ENCODE peak calls at places on chromosomes 16 and 17, in eight cellular contexts. N is glutamatergic neuron, M is thoracic aorta, Q is A549, O is SK-N-SH, J is AG04449, E is esophagus muscularis mucosa, F is left lung. K is an unnamed sample.

GRCh38 chr17:31190351-31190750 is 95.6 kb downstream of the NF1 start:
- DNase-seq in N (no peak), M (no peak), Q (no peak), O (no peak), J (no peak), E (no peak), F (no peak), K (no peak)

GRCh38 chr16:53501216-53501859 is 1.7 kb downstream of the AKTIP start:
- DNase-seq in N (no peak), M (no peak), Q (no peak), O (no peak), J (no peak), E (peak), F (no peak), K (no peak)

GRCh38 chr16:25893332-25893731 is 201.6 kb downstream of the HS3ST4 start:
- DNase-seq in N (no peak), M (no peak), Q (no peak), O (no peak), J (no peak), E (no peak), F (no peak), K (no peak)

GRCh38 chr16:85978291-85978775 is 79.4 kb downstream of the IRF8 start:
- DNase-seq in N (no peak), M (no peak), Q (no peak), O (no peak), J (no peak), E (no peak), F (no peak), K (no peak)

GRCh38 chr17:28811594-28812135 is 30.9 kb downstream of the FAM222B start:
- DNase-seq in N (no peak), M (no peak), Q (peak), O (peak), J (no peak), E (no peak), F (no peak), K (peak)

GRCh38 chr17:57255182-57255775 is 1.0 kb upstream of the MSI2 start:
- DNase-seq in N (no peak), M (no peak), Q (no peak), O (no peak), J (no peak), E (no peak), F (no peak), K (no peak)

GRCh38 chr17:49748791-49749190 is 15.1 kb downstream of the FAM117A start:
- DNase-seq in N (no peak), M (no peak), Q (no peak), O (no peak), J (no peak), E (no peak), F (no peak), K (no peak)

GRCh38 chr16:81026429-81026828 is 9.2 kb upstream of the ATMIN start:
- DNase-seq in N (no peak), M (no peak), Q (no peak), O (no peak), J (no peak), E (no peak), F (no peak), K (no peak)

GRCh38 chr17:81207610-81208581 is 14.9 kb downstream of the CEP131 start:
- DNase-seq in N (no peak), M (no peak), Q (no peak), O (no peak), J (no peak), E (no peak), F (no peak), K (no peak)

GRCh38 chr17:78144146-78144719 is 2.0 kb upstream of the C17orf99 start:
- DNase-seq in N (no peak), M (no peak), Q (peak), O (peak), J (no peak), E (no peak), F (peak), K (peak)

GRCh38 chr16:19102187-19102872 is 11.4 kb upstream of the ITPRIPL2 start:
- DNase-seq in N (no peak), M (no peak), Q (no peak), O (no peak), J (no peak), E (no peak), F (no peak), K (no peak)

GRCh38 chr17:42055496-42055895 is 5.1 kb upstream of the C17orf113 start:
- DNase-seq in N (no peak), M (no peak), Q (no peak), O (no peak), J (no peak), E (no peak), F (no peak), K (no peak)

GRCh38 chr17:82734987-82735866 is at the start of gene FN3K:
- DNase-seq in N (peak), M (no peak), Q (peak), O (peak), J (no peak), E (no peak), F (peak), K (peak)

GRCh38 chr17:70332811-70333210 is 163.5 kb downstream of the KCNJ2 start:
- DNase-seq in N (no peak), M (no peak), Q (no peak), O (no peak), J (no peak), E (no peak), F (no peak), K (no peak)

GRCh38 chr17:27540300-27541105 is 84.3 kb downstream of the KSR1 start:
- DNase-seq in N (no peak), M (peak), Q (peak), O (no peak), J (peak), E (peak), F (peak), K (no peak)

GRCh38 chr16:20904507-20905079 is 4.0 kb downstream of the LYRM1 start:
- DNase-seq in N (no peak), M (no peak), Q (no peak), O (no peak), J (no peak), E (no peak), F (no peak), K (peak)

GRCh38 chr17:10001296-10001904 is 96.3 kb upstream of the RCVRN start:
- DNase-seq in N (no peak), M (no peak), Q (no peak), O (no peak), J (no peak), E (no peak), F (no peak), K (no peak)

DNA sequence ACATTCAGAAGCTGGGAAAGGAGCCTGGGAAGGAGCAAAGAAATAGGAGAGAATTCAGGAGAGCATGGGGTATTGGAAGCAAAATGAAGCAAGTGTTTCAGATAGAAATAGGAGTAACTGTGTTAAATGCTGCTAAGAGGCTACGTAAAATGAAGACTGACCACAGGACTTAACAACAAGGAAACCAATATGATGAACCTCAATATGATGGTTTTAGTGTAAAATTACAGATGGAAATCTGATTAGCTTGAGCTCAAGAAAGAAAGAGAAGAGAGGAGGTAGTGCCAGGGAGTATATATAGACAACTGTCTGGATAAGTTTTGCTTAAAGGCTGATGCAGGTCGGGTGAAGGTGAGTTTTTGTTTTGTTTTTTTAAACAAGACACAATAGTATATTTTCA is 92.2 kb downstream of the HELZ start:
- DNase-seq in N (no peak), M (no peak), Q (no peak), O (no peak), J (no peak), E (no peak), F (no peak), K (no peak)
- TF ChIP-seq CTCF in N (no peak), M (no peak), Q (no peak), O (no peak), J (no peak), E (no peak), F (no peak), K (no peak)

DNA sequence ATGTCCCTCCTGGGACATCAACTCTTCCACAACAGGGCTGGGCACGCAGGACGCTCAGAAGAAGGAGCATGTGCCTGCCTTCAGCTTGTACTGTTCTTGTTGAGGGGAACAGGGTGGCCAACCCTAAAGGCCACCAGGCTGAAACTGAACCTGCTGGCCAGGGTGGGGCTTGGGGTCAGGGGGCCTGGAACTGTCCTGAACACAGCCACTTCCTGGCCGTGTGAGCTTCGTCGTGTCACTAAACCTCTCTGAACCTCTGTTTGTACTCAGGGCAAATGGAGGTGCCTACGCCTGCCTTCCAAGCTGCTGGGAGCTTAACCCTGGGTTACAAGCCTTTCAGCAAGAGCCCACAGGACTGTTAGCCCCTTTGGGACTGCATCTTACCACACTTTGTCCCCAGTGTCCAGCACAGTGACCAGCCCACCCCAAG is 6.7 kb downstream of the ARHGAP27 start:
- DNase-seq in N (no peak), M (no peak), Q (no peak), O (no peak), J (no peak), E (no peak), F (peak), K (no peak)
- TF ChIP-seq CTCF in N (no peak), M (no peak), Q (no peak), O (peak), J (no peak), E (no peak), F (no peak), K (peak)

GRCh38 chr17:75147878-75148546 is 6.3 kb downstream of the JPT1 start:
- DNase-seq in N (no peak), M (no peak), Q (no peak), O (no peak), J (no peak), E (no peak), F (no peak), K (peak)

GRCh38 chr17:75144816-75145511 is 9.3 kb downstream of the JPT1 start:
- DNase-seq in N (no peak), M (no peak), Q (no peak), O (no peak), J (no peak), E (no peak), F (no peak), K (no peak)

GRCh38 chr17:75146597-75146996 is 7.7 kb downstream of the JPT1 start:
- DNase-seq in N (no peak), M (no peak), Q (no peak), O (no peak), J (no peak), E (no peak), F (no peak), K (no peak)

GRCh38 chr17:75138519-75138918 is 7.0 kb upstream of the NT5C start:
- DNase-seq in N (no peak), M (no peak), Q (no peak), O (no peak), J (no peak), E (no peak), F (no peak), K (no peak)

GRCh38 chr17:75142236-75142971 is 10.9 kb upstream of the NT5C start:
- DNase-seq in N (no peak), M (no peak), Q (no peak), O (no peak), J (no peak), E (no peak), F (no peak), K (no peak)
- TF ChIP-seq CTCF in N (no peak), M (no peak), Q (no peak), O (no peak), J (no peak), E (no peak), F (no peak), K (no peak)

DNA sequence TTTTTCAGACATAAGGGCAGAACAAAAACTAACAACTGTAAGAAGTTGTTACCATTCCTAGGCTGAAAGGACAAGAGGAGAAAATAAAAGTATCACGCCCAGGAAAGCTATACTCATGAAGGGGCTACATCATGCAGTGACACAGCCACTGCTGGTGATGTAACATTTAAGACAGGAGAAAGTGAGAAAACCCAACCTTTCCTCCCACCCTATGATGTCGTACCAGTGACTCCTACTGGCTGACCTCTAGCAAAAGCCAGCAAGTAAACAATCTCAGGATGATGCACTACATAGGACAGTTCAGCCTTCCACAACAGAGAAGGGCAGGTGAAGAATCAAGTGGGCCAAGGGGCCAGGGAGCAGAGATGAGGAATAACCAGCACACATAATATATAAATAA is 14.0 kb upstream of the OR1E2 start:
- DNase-seq in N (no peak), M (no peak), Q (peak), O (no peak), J (no peak), E (no peak), F (no peak), K (no peak)
- TF ChIP-seq CTCF in N (no peak), M (no peak), Q (peak), O (no peak), J (no peak), E (no peak), F (no peak), K (no peak)

DNA sequence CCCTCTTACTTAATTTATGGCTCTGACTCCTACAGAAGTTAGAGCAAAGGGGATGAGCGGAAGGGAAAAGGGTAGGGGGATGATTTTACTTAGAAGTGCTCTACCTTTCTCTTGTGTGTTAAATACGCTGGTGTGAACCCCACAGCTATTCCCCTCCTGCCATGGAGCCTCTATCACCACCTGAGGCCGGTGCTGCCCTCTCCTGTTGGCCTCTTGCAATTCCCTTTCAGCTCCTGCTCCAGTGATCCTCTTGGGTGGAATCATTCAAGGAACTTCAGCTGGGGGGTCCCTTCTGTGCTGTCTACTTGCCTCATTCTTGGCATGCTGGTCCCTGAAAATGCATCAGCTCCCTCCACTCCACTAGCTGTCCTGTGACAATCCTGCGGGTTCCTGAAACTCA is 41.8 kb upstream of the CDH8 start:
- DNase-seq in N (peak), M (no peak), Q (peak), O (peak), J (no peak), E (no peak), F (no peak), K (no peak)
- TF ChIP-seq CTCF in N (peak), M (no peak), Q (no peak), O (peak), J (peak), E (no peak), F (no peak), K (no peak)